ENCODE peak calls at places on chromosome 22, in ten cellular contexts. One of them, this sample, is unnamed. For H3K4me1, the result is how much of the 10 kb centered on the place peaks cover.

GRCh38 chr22:48535868-48536690 is 1291.6 kb downstream of the BRD1 start:
- DNase-seq in adrenal gland: no peak
- DNase-seq in thyroid gland: no peak
- DNase-seq in Peyer's patch: no peak
- DNase-seq in upper lobe of right lung: no peak
- DNase-seq in CD8-positive, alpha-beta T cell: no peak
- DNase-seq in endodermal cell: no peak
- DNase-seq in mammary epithelial cell: no peak
- DNase-seq in SK-N-SH: no peak
- DNase-seq in cardiac muscle cell: no peak
- DNase-seq in this sample: no peak

GRCh38 chr22:31610611-31611010 is 51.4 kb downstream of the PISD start:
- DNase-seq in thyroid gland: no peak
- DNase-seq in endodermal cell: no peak
- DNase-seq in cardiac muscle cell: no peak
- DNase-seq in SK-N-SH: no peak
- DNase-seq in mammary epithelial cell: no peak
- DNase-seq in Peyer's patch: no peak
- DNase-seq in upper lobe of right lung: no peak
- DNase-seq in CD8-positive, alpha-beta T cell: no peak
- DNase-seq in adrenal gland: no peak
- DNase-seq in this sample: no peak

GRCh38 chr22:49295465-49295743 is 532.3 kb downstream of the BRD1 start:
- DNase-seq in endodermal cell: no peak
- DNase-seq in SK-N-SH: no peak
- DNase-seq in Peyer's patch: no peak
- DNase-seq in CD8-positive, alpha-beta T cell: peak
- DNase-seq in thyroid gland: no peak
- DNase-seq in adrenal gland: no peak
- DNase-seq in mammary epithelial cell: no peak
- DNase-seq in upper lobe of right lung: no peak
- DNase-seq in cardiac muscle cell: no peak
- DNase-seq in this sample: no peak

GRCh38 chr22:48427731-48428211 is 1399.9 kb downstream of the BRD1 start:
- DNase-seq in upper lobe of right lung: peak
- DNase-seq in SK-N-SH: no peak
- DNase-seq in cardiac muscle cell: no peak
- DNase-seq in endodermal cell: peak
- DNase-seq in Peyer's patch: peak
- DNase-seq in mammary epithelial cell: no peak
- DNase-seq in thyroid gland: no peak
- DNase-seq in CD8-positive, alpha-beta T cell: no peak
- DNase-seq in adrenal gland: no peak
- DNase-seq in this sample: no peak

GRCh38 chr22:36144886-36145541 is 15.5 kb downstream of the APOL3 start:
- DNase-seq in Peyer's patch: peak
- DNase-seq in thyroid gland: peak
- DNase-seq in upper lobe of right lung: no peak
- DNase-seq in adrenal gland: peak
- DNase-seq in cardiac muscle cell: peak
- DNase-seq in SK-N-SH: peak
- DNase-seq in CD8-positive, alpha-beta T cell: peak
- DNase-seq in endodermal cell: peak
- DNase-seq in mammary epithelial cell: peak
- DNase-seq in this sample: no peak

GRCh38 chr22:19143967-19144400 is 467 bp downstream of the ESS2 start:
- DNase-seq in SK-N-SH: no peak
- DNase-seq in CD8-positive, alpha-beta T cell: no peak
- DNase-seq in Peyer's patch: no peak
- DNase-seq in endodermal cell: no peak
- DNase-seq in cardiac muscle cell: no peak
- DNase-seq in mammary epithelial cell: peak
- DNase-seq in adrenal gland: peak
- DNase-seq in thyroid gland: no peak
- DNase-seq in upper lobe of right lung: no peak
- DNase-seq in this sample: no peak

GRCh38 chr22:38219644-38220043 is 17.9 kb downstream of the MAFF start:
- DNase-seq in thyroid gland: no peak
- DNase-seq in mammary epithelial cell: no peak
- DNase-seq in cardiac muscle cell: no peak
- DNase-seq in upper lobe of right lung: no peak
- DNase-seq in endodermal cell: peak
- DNase-seq in SK-N-SH: peak
- DNase-seq in adrenal gland: no peak
- DNase-seq in Peyer's patch: no peak
- DNase-seq in CD8-positive, alpha-beta T cell: no peak
- DNase-seq in this sample: no peak

GRCh38 chr22:43812149-43812842 is at the start of gene EFCAB6:
- DNase-seq in thyroid gland: peak
- DNase-seq in adrenal gland: peak
- DNase-seq in mammary epithelial cell: peak
- DNase-seq in upper lobe of right lung: peak
- DNase-seq in Peyer's patch: peak
- DNase-seq in CD8-positive, alpha-beta T cell: peak
- DNase-seq in endodermal cell: peak
- DNase-seq in SK-N-SH: peak
- DNase-seq in cardiac muscle cell: peak
- DNase-seq in this sample: peak

GRCh38 chr22:49657275-49657973 is 170.2 kb downstream of the BRD1 start:
- DNase-seq in mammary epithelial cell: no peak
- DNase-seq in Peyer's patch: peak
- DNase-seq in cardiac muscle cell: no peak
- DNase-seq in adrenal gland: peak
- DNase-seq in endodermal cell: no peak
- DNase-seq in CD8-positive, alpha-beta T cell: peak
- DNase-seq in SK-N-SH: no peak
- DNase-seq in upper lobe of right lung: peak
- DNase-seq in thyroid gland: peak
- DNase-seq in this sample: peak

DNA sequence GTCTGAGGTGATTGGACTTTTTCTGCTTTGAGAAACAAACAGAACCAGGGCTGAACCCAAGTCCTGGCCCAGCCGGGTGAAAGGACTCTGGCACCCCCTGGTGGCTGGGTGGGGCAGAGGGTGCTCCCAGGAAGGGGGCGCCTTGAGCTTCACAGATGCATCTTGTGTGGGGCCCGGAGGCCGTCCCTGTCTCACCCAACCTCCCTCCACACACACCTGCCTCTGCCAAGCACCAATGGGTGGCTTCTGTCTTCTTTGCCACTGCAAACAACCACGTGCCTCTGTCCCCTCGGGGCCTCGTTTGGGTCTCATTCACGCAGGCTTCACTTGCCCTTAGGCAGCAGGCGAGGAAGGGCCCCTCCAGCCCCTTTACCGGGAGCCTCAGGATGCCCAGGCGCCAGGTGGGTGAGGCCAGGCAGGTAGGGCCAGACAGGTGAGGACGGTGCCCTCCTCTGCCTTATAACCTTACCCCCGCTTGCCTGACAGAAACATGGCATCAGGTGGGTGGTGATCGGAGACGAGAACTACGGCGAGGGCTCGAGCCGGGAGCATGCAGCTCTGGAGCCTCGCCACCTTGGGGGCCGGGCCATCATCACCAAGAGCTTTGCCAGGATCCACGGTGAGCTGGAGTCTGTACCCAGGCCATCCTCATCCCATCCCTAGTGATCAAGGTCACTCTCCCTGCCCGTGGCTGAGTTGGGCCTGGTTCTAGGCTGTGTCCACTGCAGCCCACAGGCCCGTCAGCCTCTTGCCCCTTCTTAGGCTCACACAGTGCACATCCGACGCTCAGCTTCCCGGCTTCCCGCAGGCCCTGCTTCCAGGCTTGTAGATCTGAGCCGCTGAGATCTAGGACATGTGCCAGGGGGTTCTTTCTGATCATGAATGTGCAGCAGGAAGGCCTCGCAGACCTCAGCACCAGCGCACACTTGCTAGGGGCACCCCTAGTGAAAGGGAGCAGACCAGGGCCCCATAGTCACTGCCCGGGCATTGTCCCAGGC is 17.2 kb downstream of the POLR3H start:
- DNase-seq in endodermal cell: peak
- DNase-seq in mammary epithelial cell: no peak
- DNase-seq in cardiac muscle cell: peak
- DNase-seq in upper lobe of right lung: no peak
- DNase-seq in CD8-positive, alpha-beta T cell: peak
- DNase-seq in Peyer's patch: peak
- DNase-seq in SK-N-SH: peak
- DNase-seq in adrenal gland: peak
- DNase-seq in thyroid gland: peak
- DNase-seq in this sample: no peak
- H3K27ac ChIP-seq in endodermal cell: no peak
- H3K27ac ChIP-seq in mammary epithelial cell: no peak
- H3K27ac ChIP-seq in cardiac muscle cell: peak
- H3K27ac ChIP-seq in upper lobe of right lung: peak
- H3K27ac ChIP-seq in CD8-positive, alpha-beta T cell: no peak
- H3K27ac ChIP-seq in Peyer's patch: peak
- H3K27ac ChIP-seq in SK-N-SH: no peak
- H3K27ac ChIP-seq in adrenal gland: peak
- H3K27ac ChIP-seq in thyroid gland: peak
- H3K27ac ChIP-seq in this sample: peak

DNA sequence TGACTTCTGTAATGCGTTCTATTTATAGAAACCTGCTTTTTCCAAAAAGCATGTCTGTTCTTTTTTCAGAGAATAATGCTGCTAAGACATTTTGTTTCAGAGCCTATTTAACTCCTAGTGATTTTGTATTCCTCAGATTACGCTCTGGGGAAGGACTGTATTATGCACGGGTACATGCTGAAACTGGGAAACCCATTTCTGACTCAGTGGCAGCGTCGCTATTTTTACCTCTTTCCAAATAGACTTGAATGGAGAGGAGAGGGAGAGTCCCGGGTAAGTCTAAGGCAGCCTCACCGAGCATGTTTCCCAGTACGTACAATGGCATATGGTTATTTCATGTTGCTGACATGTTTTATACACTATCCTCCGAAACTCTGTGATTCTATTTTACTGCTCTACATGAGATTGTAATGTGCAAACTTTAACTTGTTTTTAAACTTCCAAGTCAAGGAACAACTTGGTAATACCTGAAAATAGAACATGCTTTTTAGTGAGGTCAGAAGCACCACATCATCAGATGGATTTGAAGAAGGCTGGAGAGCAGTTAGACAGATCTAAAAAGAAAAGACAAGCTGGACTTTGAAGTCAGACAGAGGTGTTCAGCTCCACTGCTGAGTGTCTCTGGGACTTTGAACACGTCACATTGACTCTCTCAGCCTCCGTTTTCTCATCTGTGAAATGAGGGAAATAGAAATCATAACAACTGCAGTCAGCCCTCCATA is 23.7 kb upstream of the MYO18B start:
- DNase-seq in adrenal gland: no peak
- DNase-seq in SK-N-SH: no peak
- DNase-seq in cardiac muscle cell: no peak
- DNase-seq in CD8-positive, alpha-beta T cell: peak
- DNase-seq in Peyer's patch: no peak
- DNase-seq in thyroid gland: no peak
- DNase-seq in mammary epithelial cell: no peak
- DNase-seq in endodermal cell: no peak
- DNase-seq in upper lobe of right lung: no peak
- DNase-seq in this sample: no peak
- H3K4me1 ChIP-seq in adrenal gland: under half
- H3K4me1 ChIP-seq in SK-N-SH: under half
- H3K4me1 ChIP-seq in cardiac muscle cell: under half
- H3K4me1 ChIP-seq in CD8-positive, alpha-beta T cell: under half
- H3K4me1 ChIP-seq in Peyer's patch: under half
- H3K4me1 ChIP-seq in thyroid gland: under half
- H3K4me1 ChIP-seq in mammary epithelial cell: under half
- H3K4me1 ChIP-seq in endodermal cell: under half
- H3K4me1 ChIP-seq in upper lobe of right lung: under half
- H3K4me1 ChIP-seq in this sample: under half

DNA sequence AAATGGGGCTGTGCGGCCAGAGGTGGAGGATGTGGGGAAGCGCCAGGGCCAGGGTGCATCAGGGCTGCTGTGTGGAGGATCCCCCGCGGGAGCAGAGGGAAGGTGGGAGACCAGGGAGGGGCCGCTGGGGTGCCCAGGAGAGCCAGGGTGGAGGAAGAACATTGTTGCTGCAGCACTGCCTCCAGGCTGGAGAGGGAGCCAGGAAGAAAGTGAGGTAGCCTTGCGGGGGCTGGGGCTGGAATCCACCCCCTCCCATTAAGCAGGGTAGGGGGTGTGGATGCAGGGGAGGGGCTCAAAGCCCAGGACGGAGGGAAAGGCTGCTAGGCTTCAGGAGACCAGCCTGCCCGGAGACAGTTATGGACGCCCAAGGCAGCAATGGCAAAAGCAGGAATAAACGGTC is 15.1 kb downstream of the CABP7 start:
- DNase-seq in CD8-positive, alpha-beta T cell: no peak
- DNase-seq in upper lobe of right lung: no peak
- DNase-seq in thyroid gland: no peak
- DNase-seq in mammary epithelial cell: no peak
- DNase-seq in cardiac muscle cell: no peak
- DNase-seq in adrenal gland: no peak
- DNase-seq in SK-N-SH: no peak
- DNase-seq in Peyer's patch: no peak
- DNase-seq in endodermal cell: peak
- DNase-seq in this sample: no peak
- TF ChIP-seq CTCF in CD8-positive, alpha-beta T cell: no peak
- TF ChIP-seq CTCF in upper lobe of right lung: no peak
- TF ChIP-seq CTCF in thyroid gland: no peak
- TF ChIP-seq CTCF in mammary epithelial cell: no peak
- TF ChIP-seq CTCF in cardiac muscle cell: no peak
- TF ChIP-seq CTCF in adrenal gland: no peak
- TF ChIP-seq CTCF in SK-N-SH: no peak
- TF ChIP-seq CTCF in Peyer's patch: no peak
- TF ChIP-seq CTCF in endodermal cell: peak
- TF ChIP-seq CTCF in this sample: no peak

GRCh38 chr22:42622061-42622710 is 7.5 kb upstream of the POLDIP3 start:
- DNase-seq in thyroid gland: no peak
- DNase-seq in endodermal cell: no peak
- DNase-seq in adrenal gland: no peak
- DNase-seq in Peyer's patch: no peak
- DNase-seq in upper lobe of right lung: no peak
- DNase-seq in CD8-positive, alpha-beta T cell: no peak
- DNase-seq in SK-N-SH: no peak
- DNase-seq in mammary epithelial cell: no peak
- DNase-seq in cardiac muscle cell: no peak
- DNase-seq in this sample: no peak
- H3K27ac ChIP-seq in thyroid gland: peak
- H3K27ac ChIP-seq in endodermal cell: no peak
- H3K27ac ChIP-seq in adrenal gland: peak
- H3K27ac ChIP-seq in Peyer's patch: no peak
- H3K27ac ChIP-seq in upper lobe of right lung: no peak
- H3K27ac ChIP-seq in CD8-positive, alpha-beta T cell: no peak
- H3K27ac ChIP-seq in SK-N-SH: no peak
- H3K27ac ChIP-seq in mammary epithelial cell: no peak
- H3K27ac ChIP-seq in cardiac muscle cell: no peak
- H3K27ac ChIP-seq in this sample: peak

DNA sequence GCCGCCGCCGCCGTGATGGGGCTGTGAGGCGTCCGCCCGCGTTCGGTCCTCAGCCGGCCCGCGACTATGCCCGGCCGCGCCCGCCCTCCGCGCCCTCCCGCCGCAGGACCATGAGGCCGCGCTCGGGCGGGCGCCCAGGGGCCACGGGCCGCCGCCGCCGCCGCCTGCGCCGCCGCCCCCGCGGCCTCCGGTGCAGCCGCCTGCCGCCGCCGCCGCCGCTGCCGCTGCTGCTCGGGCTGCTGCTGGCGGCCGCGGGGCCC is 215 bp downstream of the ZNRF3 start:
- DNase-seq in Peyer's patch: no peak
- DNase-seq in mammary epithelial cell: no peak
- DNase-seq in adrenal gland: no peak
- DNase-seq in endodermal cell: no peak
- DNase-seq in CD8-positive, alpha-beta T cell: no peak
- DNase-seq in cardiac muscle cell: no peak
- DNase-seq in SK-N-SH: no peak
- DNase-seq in thyroid gland: no peak
- DNase-seq in upper lobe of right lung: no peak
- DNase-seq in this sample: no peak
- H3K4me1 ChIP-seq in Peyer's patch: under half
- H3K4me1 ChIP-seq in mammary epithelial cell: under half
- H3K4me1 ChIP-seq in adrenal gland: under half
- H3K4me1 ChIP-seq in endodermal cell: under half
- H3K4me1 ChIP-seq in CD8-positive, alpha-beta T cell: under half
- H3K4me1 ChIP-seq in cardiac muscle cell: under half
- H3K4me1 ChIP-seq in SK-N-SH: under half
- H3K4me1 ChIP-seq in thyroid gland: under half
- H3K4me1 ChIP-seq in upper lobe of right lung: under half
- H3K4me1 ChIP-seq in this sample: under half